ENCODE peak calls at places on chromosomes 2 and 18, in five cellular contexts. M, D, W, Q and T are unnamed samples.

GRCh38 chr2:168278424-168278888 is 31.1 kb upstream of the STK39 start:
- DNase-seq in M (no peak), D (no peak), W (peak), Q (peak), T (peak)

GRCh38 chr2:35857541-35857940 is 498.0 kb upstream of the CRIM1 start:
- DNase-seq in M (no peak), D (no peak), W (no peak), Q (no peak), T (no peak)

GRCh38 chr2:118982039-118982438 is 40.0 kb downstream of the MARCO start:
- DNase-seq in M (no peak), D (no peak), W (no peak), Q (no peak), T (no peak)

GRCh38 chr2:171436307-171436706 is 2.3 kb downstream of the DCAF17 start:
- DNase-seq in M (no peak), D (no peak), W (peak), Q (peak), T (no peak)

GRCh38 chr2:135840601-135841000 is 3.6 kb upstream of the LCT start:
- DNase-seq in M (no peak), D (no peak), W (peak), Q (peak), T (no peak)

GRCh38 chr2:47007221-47007825 is 91.7 kb upstream of the MCFD2 start:
- DNase-seq in M (no peak), D (no peak), W (no peak), Q (no peak), T (no peak)

GRCh38 chr18:25274900-25275299 is 77.1 kb downstream of the ZNF521 start:
- DNase-seq in M (no peak), D (no peak), W (no peak), Q (no peak), T (no peak)

GRCh38 chr18:79516441-79516931 is 120.8 kb downstream of the NFATC1 start:
- DNase-seq in M (no peak), D (peak), W (no peak), Q (no peak), T (no peak)

GRCh38 chr2:240631561-240632290 is 6.4 kb downstream of the GPR35 start:
- DNase-seq in M (no peak), D (no peak), W (no peak), Q (no peak), T (no peak)

GRCh38 chr2:86301010-86301409 is 36.4 kb downstream of the REEP1 start:
- DNase-seq in M (no peak), D (no peak), W (no peak), Q (no peak), T (peak)

GRCh38 chr2:189751080-189751658 is 11.4 kb downstream of the OSGEPL1 start:
- DNase-seq in M (peak), D (peak), W (peak), Q (peak), T (peak)

GRCh38 chr2:39492095-39492590 is 55.1 kb upstream of the MAP4K3 start:
- DNase-seq in M (peak), D (no peak), W (peak), Q (peak), T (no peak)

GRCh38 chr2:190318931-190319556 is 582 bp downstream of the HIBCH start:
- DNase-seq in M (peak), D (no peak), W (no peak), Q (no peak), T (peak)

GRCh38 chr2:31134450-31134849 is 3.8 kb downstream of the GALNT14 start:
- DNase-seq in M (no peak), D (no peak), W (no peak), Q (no peak), T (no peak)

GRCh38 chr2:240517342-240517741 is 40.4 kb downstream of the ANKMY1 start:
- DNase-seq in M (no peak), D (no peak), W (no peak), Q (no peak), T (no peak)

GRCh38 chr2:168211664-168212163 is 35.7 kb downstream of the STK39 start:
- DNase-seq in M (peak), D (no peak), W (no peak), Q (no peak), T (no peak)

GRCh38 chr2:159635006-159635746 is 18.8 kb upstream of the BAZ2B start:
- DNase-seq in M (no peak), D (no peak), W (peak), Q (no peak), T (no peak)

GRCh38 chr2:199910338-199911051 is 598 bp upstream of the C2orf69 start:
- DNase-seq in M (no peak), D (no peak), W (no peak), Q (no peak), T (no peak)

GRCh38 chr2:39216495-39217191 is 27.1 kb downstream of the CDKL4 start:
- DNase-seq in M (peak), D (peak), W (peak), Q (no peak), T (no peak)

GRCh38 chr2:71070294-71071025 is 2.0 kb downstream of the NAGK start:
- DNase-seq in M (no peak), D (no peak), W (peak), Q (no peak), T (peak)

GRCh38 chr2:106759962-106760361 is 126.0 kb downstream of the ST6GAL2 start:
- DNase-seq in M (no peak), D (no peak), W (no peak), Q (no peak), T (no peak)